ENCODE peak calls at places on chromosomes 6 and 20, in eight cellular contexts. One of them, this sample, is unnamed.

GRCh38 chr6:14707971-14708465 is 537.9 kb upstream of the JARID2 start:
- DNase-seq in stimulated activated CD4-positive, alpha-beta T cell treated with anti-CD3 and anti-CD28 coated beads, Interleukin-4, amount 100 ng/mL, for 24 hours: no peak
- DNase-seq in ELR: no peak
- DNase-seq in anterior cingulate cortex: no peak
- DNase-seq in MV-4-11: no peak
- DNase-seq in HCT116: no peak
- DNase-seq in MM.1S: no peak
- DNase-seq in iris pigment epithelial cell: no peak
- DNase-seq in this sample: no peak

GRCh38 chr6:65117854-65118409 is 589.1 kb downstream of the EYS start:
- DNase-seq in MV-4-11: no peak
- DNase-seq in anterior cingulate cortex: no peak
- DNase-seq in MM.1S: no peak
- DNase-seq in HCT116: no peak
- DNase-seq in iris pigment epithelial cell: no peak
- DNase-seq in stimulated activated CD4-positive, alpha-beta T cell treated with anti-CD3 and anti-CD28 coated beads, Interleukin-4, amount 100 ng/mL, for 24 hours: no peak
- DNase-seq in ELR: no peak
- DNase-seq in this sample: no peak

GRCh38 chr6:117138407-117138806 is 127.0 kb upstream of the VGLL2 start:
- DNase-seq in iris pigment epithelial cell: no peak
- DNase-seq in anterior cingulate cortex: no peak
- DNase-seq in HCT116: no peak
- DNase-seq in MM.1S: no peak
- DNase-seq in ELR: no peak
- DNase-seq in MV-4-11: no peak
- DNase-seq in stimulated activated CD4-positive, alpha-beta T cell treated with anti-CD3 and anti-CD28 coated beads, Interleukin-4, amount 100 ng/mL, for 24 hours: no peak
- DNase-seq in this sample: no peak

GRCh38 chr6:141123084-141123483 is 1009.6 kb upstream of the GJE1 start:
- DNase-seq in ELR: no peak
- DNase-seq in anterior cingulate cortex: no peak
- DNase-seq in MV-4-11: no peak
- DNase-seq in stimulated activated CD4-positive, alpha-beta T cell treated with anti-CD3 and anti-CD28 coated beads, Interleukin-4, amount 100 ng/mL, for 24 hours: no peak
- DNase-seq in MM.1S: no peak
- DNase-seq in iris pigment epithelial cell: no peak
- DNase-seq in HCT116: no peak
- DNase-seq in this sample: no peak

GRCh38 chr6:137677714-137678113 is 183.5 kb upstream of the OLIG3 start:
- DNase-seq in iris pigment epithelial cell: peak
- DNase-seq in HCT116: no peak
- DNase-seq in anterior cingulate cortex: no peak
- DNase-seq in stimulated activated CD4-positive, alpha-beta T cell treated with anti-CD3 and anti-CD28 coated beads, Interleukin-4, amount 100 ng/mL, for 24 hours: no peak
- DNase-seq in MV-4-11: peak
- DNase-seq in ELR: no peak
- DNase-seq in MM.1S: no peak
- DNase-seq in this sample: no peak

GRCh38 chr6:111676383-111676782 is 70.7 kb upstream of the TRAF3IP2 start:
- DNase-seq in HCT116: no peak
- DNase-seq in stimulated activated CD4-positive, alpha-beta T cell treated with anti-CD3 and anti-CD28 coated beads, Interleukin-4, amount 100 ng/mL, for 24 hours: no peak
- DNase-seq in ELR: no peak
- DNase-seq in iris pigment epithelial cell: no peak
- DNase-seq in MM.1S: no peak
- DNase-seq in MV-4-11: no peak
- DNase-seq in anterior cingulate cortex: no peak
- DNase-seq in this sample: no peak

GRCh38 chr20:62583424-62583920 is 58.8 kb upstream of the SLCO4A1 start:
- DNase-seq in anterior cingulate cortex: peak
- DNase-seq in MV-4-11: no peak
- DNase-seq in stimulated activated CD4-positive, alpha-beta T cell treated with anti-CD3 and anti-CD28 coated beads, Interleukin-4, amount 100 ng/mL, for 24 hours: no peak
- DNase-seq in ELR: peak
- DNase-seq in MM.1S: no peak
- DNase-seq in iris pigment epithelial cell: no peak
- DNase-seq in HCT116: no peak
- DNase-seq in this sample: no peak

GRCh38 chr6:134607411-134607810 is 289.5 kb upstream of the SGK1 start:
- DNase-seq in MM.1S: no peak
- DNase-seq in anterior cingulate cortex: no peak
- DNase-seq in iris pigment epithelial cell: no peak
- DNase-seq in stimulated activated CD4-positive, alpha-beta T cell treated with anti-CD3 and anti-CD28 coated beads, Interleukin-4, amount 100 ng/mL, for 24 hours: no peak
- DNase-seq in MV-4-11: no peak
- DNase-seq in HCT116: no peak
- DNase-seq in ELR: no peak
- DNase-seq in this sample: peak

GRCh38 chr20:1160991-1161390 is 23.8 kb downstream of the TMEM74B start:
- DNase-seq in anterior cingulate cortex: no peak
- DNase-seq in stimulated activated CD4-positive, alpha-beta T cell treated with anti-CD3 and anti-CD28 coated beads, Interleukin-4, amount 100 ng/mL, for 24 hours: no peak
- DNase-seq in MM.1S: no peak
- DNase-seq in HCT116: no peak
- DNase-seq in MV-4-11: no peak
- DNase-seq in ELR: no peak
- DNase-seq in iris pigment epithelial cell: no peak
- DNase-seq in this sample: no peak

GRCh38 chr6:105941616-105942412 is 144.3 kb upstream of the PRDM1 start:
- DNase-seq in anterior cingulate cortex: no peak
- DNase-seq in HCT116: no peak
- DNase-seq in MV-4-11: no peak
- DNase-seq in MM.1S: no peak
- DNase-seq in ELR: peak
- DNase-seq in stimulated activated CD4-positive, alpha-beta T cell treated with anti-CD3 and anti-CD28 coated beads, Interleukin-4, amount 100 ng/mL, for 24 hours: no peak
- DNase-seq in iris pigment epithelial cell: peak
- DNase-seq in this sample: no peak

GRCh38 chr6:44430322-44430721 is 42.8 kb downstream of the CDC5L start:
- DNase-seq in stimulated activated CD4-positive, alpha-beta T cell treated with anti-CD3 and anti-CD28 coated beads, Interleukin-4, amount 100 ng/mL, for 24 hours: no peak
- DNase-seq in ELR: peak
- DNase-seq in MV-4-11: no peak
- DNase-seq in HCT116: no peak
- DNase-seq in iris pigment epithelial cell: peak
- DNase-seq in anterior cingulate cortex: no peak
- DNase-seq in MM.1S: no peak
- DNase-seq in this sample: no peak

GRCh38 chr20:6533828-6534388 is 233.6 kb upstream of the BMP2 start:
- DNase-seq in anterior cingulate cortex: no peak
- DNase-seq in MV-4-11: no peak
- DNase-seq in HCT116: no peak
- DNase-seq in stimulated activated CD4-positive, alpha-beta T cell treated with anti-CD3 and anti-CD28 coated beads, Interleukin-4, amount 100 ng/mL, for 24 hours: no peak
- DNase-seq in MM.1S: no peak
- DNase-seq in ELR: peak
- DNase-seq in iris pigment epithelial cell: peak
- DNase-seq in this sample: no peak

GRCh38 chr6:16873698-16874097 is 112.4 kb upstream of the ATXN1 start:
- DNase-seq in HCT116: no peak
- DNase-seq in stimulated activated CD4-positive, alpha-beta T cell treated with anti-CD3 and anti-CD28 coated beads, Interleukin-4, amount 100 ng/mL, for 24 hours: no peak
- DNase-seq in iris pigment epithelial cell: no peak
- DNase-seq in anterior cingulate cortex: no peak
- DNase-seq in MV-4-11: no peak
- DNase-seq in ELR: no peak
- DNase-seq in MM.1S: no peak
- DNase-seq in this sample: no peak

GRCh38 chr20:20368414-20369352 is 779 bp downstream of the INSM1 start:
- DNase-seq in HCT116: no peak
- DNase-seq in ELR: no peak
- DNase-seq in anterior cingulate cortex: no peak
- DNase-seq in MM.1S: peak
- DNase-seq in stimulated activated CD4-positive, alpha-beta T cell treated with anti-CD3 and anti-CD28 coated beads, Interleukin-4, amount 100 ng/mL, for 24 hours: no peak
- DNase-seq in iris pigment epithelial cell: no peak
- DNase-seq in MV-4-11: no peak
- DNase-seq in this sample: no peak

GRCh38 chr20:21125072-21125848 is 622 bp upstream of the KIZ start:
- DNase-seq in HCT116: peak
- DNase-seq in MV-4-11: no peak
- DNase-seq in ELR: peak
- DNase-seq in anterior cingulate cortex: no peak
- DNase-seq in iris pigment epithelial cell: peak
- DNase-seq in MM.1S: no peak
- DNase-seq in stimulated activated CD4-positive, alpha-beta T cell treated with anti-CD3 and anti-CD28 coated beads, Interleukin-4, amount 100 ng/mL, for 24 hours: no peak
- DNase-seq in this sample: peak

GRCh38 chr6:125124250-125124777 is 29.3 kb upstream of the TPD52L1 start:
- DNase-seq in MV-4-11: no peak
- DNase-seq in HCT116: peak
- DNase-seq in anterior cingulate cortex: no peak
- DNase-seq in MM.1S: no peak
- DNase-seq in stimulated activated CD4-positive, alpha-beta T cell treated with anti-CD3 and anti-CD28 coated beads, Interleukin-4, amount 100 ng/mL, for 24 hours: no peak
- DNase-seq in iris pigment epithelial cell: no peak
- DNase-seq in ELR: peak
- DNase-seq in this sample: peak

GRCh38 chr6:139591075-139591474 is 216.6 kb upstream of the CITED2 start:
- DNase-seq in MM.1S: no peak
- DNase-seq in MV-4-11: no peak
- DNase-seq in ELR: no peak
- DNase-seq in stimulated activated CD4-positive, alpha-beta T cell treated with anti-CD3 and anti-CD28 coated beads, Interleukin-4, amount 100 ng/mL, for 24 hours: no peak
- DNase-seq in HCT116: no peak
- DNase-seq in iris pigment epithelial cell: no peak
- DNase-seq in anterior cingulate cortex: no peak
- DNase-seq in this sample: no peak

GRCh38 chr6:156953478-156954146 is 176.4 kb downstream of the ARID1B start:
- DNase-seq in stimulated activated CD4-positive, alpha-beta T cell treated with anti-CD3 and anti-CD28 coated beads, Interleukin-4, amount 100 ng/mL, for 24 hours: peak
- DNase-seq in iris pigment epithelial cell: peak
- DNase-seq in MV-4-11: peak
- DNase-seq in HCT116: peak
- DNase-seq in ELR: peak
- DNase-seq in anterior cingulate cortex: no peak
- DNase-seq in MM.1S: no peak
- DNase-seq in this sample: peak

GRCh38 chr20:3681931-3682820 is at the start of gene ADAM33:
- DNase-seq in MM.1S: no peak
- DNase-seq in stimulated activated CD4-positive, alpha-beta T cell treated with anti-CD3 and anti-CD28 coated beads, Interleukin-4, amount 100 ng/mL, for 24 hours: no peak
- DNase-seq in anterior cingulate cortex: no peak
- DNase-seq in ELR: peak
- DNase-seq in HCT116: no peak
- DNase-seq in iris pigment epithelial cell: no peak
- DNase-seq in MV-4-11: no peak
- DNase-seq in this sample: no peak

GRCh38 chr20:50558483-50558925 is 48.3 kb downstream of the PTPN1 start:
- DNase-seq in MM.1S: no peak
- DNase-seq in anterior cingulate cortex: no peak
- DNase-seq in MV-4-11: no peak
- DNase-seq in HCT116: peak
- DNase-seq in iris pigment epithelial cell: peak
- DNase-seq in stimulated activated CD4-positive, alpha-beta T cell treated with anti-CD3 and anti-CD28 coated beads, Interleukin-4, amount 100 ng/mL, for 24 hours: no peak
- DNase-seq in ELR: peak
- DNase-seq in this sample: peak

GRCh38 chr6:161436106-161436876 is 162.4 kb upstream of the AGPAT4 start:
- DNase-seq in MM.1S: no peak
- DNase-seq in ELR: peak
- DNase-seq in stimulated activated CD4-positive, alpha-beta T cell treated with anti-CD3 and anti-CD28 coated beads, Interleukin-4, amount 100 ng/mL, for 24 hours: no peak
- DNase-seq in iris pigment epithelial cell: no peak
- DNase-seq in HCT116: no peak
- DNase-seq in MV-4-11: no peak
- DNase-seq in anterior cingulate cortex: no peak
- DNase-seq in this sample: no peak

GRCh38 chr6:126170875-126171489 is 168.9 kb upstream of the CENPW start:
- DNase-seq in HCT116: no peak
- DNase-seq in MV-4-11: peak
- DNase-seq in ELR: peak
- DNase-seq in MM.1S: peak
- DNase-seq in iris pigment epithelial cell: peak
- DNase-seq in stimulated activated CD4-positive, alpha-beta T cell treated with anti-CD3 and anti-CD28 coated beads, Interleukin-4, amount 100 ng/mL, for 24 hours: no peak
- DNase-seq in anterior cingulate cortex: no peak
- DNase-seq in this sample: no peak

GRCh38 chr20:32663704-32664351 is 9.9 kb downstream of the C20orf203 start:
- DNase-seq in MM.1S: no peak
- DNase-seq in stimulated activated CD4-positive, alpha-beta T cell treated with anti-CD3 and anti-CD28 coated beads, Interleukin-4, amount 100 ng/mL, for 24 hours: no peak
- DNase-seq in ELR: no peak
- DNase-seq in anterior cingulate cortex: no peak
- DNase-seq in MV-4-11: no peak
- DNase-seq in iris pigment epithelial cell: no peak
- DNase-seq in HCT116: no peak
- DNase-seq in this sample: no peak

GRCh38 chr20:62741191-62741676 is 32.6 kb downstream of the NTSR1 start:
- DNase-seq in MV-4-11: no peak
- DNase-seq in MM.1S: no peak
- DNase-seq in stimulated activated CD4-positive, alpha-beta T cell treated with anti-CD3 and anti-CD28 coated beads, Interleukin-4, amount 100 ng/mL, for 24 hours: no peak
- DNase-seq in anterior cingulate cortex: no peak
- DNase-seq in iris pigment epithelial cell: no peak
- DNase-seq in HCT116: no peak
- DNase-seq in ELR: peak
- DNase-seq in this sample: no peak

GRCh38 chr20:35468671-35469334 is 13.4 kb downstream of the CEP250 start:
- DNase-seq in anterior cingulate cortex: no peak
- DNase-seq in ELR: no peak
- DNase-seq in stimulated activated CD4-positive, alpha-beta T cell treated with anti-CD3 and anti-CD28 coated beads, Interleukin-4, amount 100 ng/mL, for 24 hours: no peak
- DNase-seq in HCT116: no peak
- DNase-seq in MV-4-11: no peak
- DNase-seq in MM.1S: no peak
- DNase-seq in iris pigment epithelial cell: peak
- DNase-seq in this sample: peak

GRCh38 chr6:145903356-145904102 is 60.6 kb downstream of the SHPRH start:
- DNase-seq in HCT116: no peak
- DNase-seq in stimulated activated CD4-positive, alpha-beta T cell treated with anti-CD3 and anti-CD28 coated beads, Interleukin-4, amount 100 ng/mL, for 24 hours: no peak
- DNase-seq in ELR: no peak
- DNase-seq in anterior cingulate cortex: no peak
- DNase-seq in MV-4-11: no peak
- DNase-seq in MM.1S: no peak
- DNase-seq in iris pigment epithelial cell: peak
- DNase-seq in this sample: no peak

GRCh38 chr6:162271922-162272321 is 455.6 kb downstream of the PRKN start:
- DNase-seq in MV-4-11: no peak
- DNase-seq in MM.1S: no peak
- DNase-seq in iris pigment epithelial cell: no peak
- DNase-seq in stimulated activated CD4-positive, alpha-beta T cell treated with anti-CD3 and anti-CD28 coated beads, Interleukin-4, amount 100 ng/mL, for 24 hours: no peak
- DNase-seq in anterior cingulate cortex: no peak
- DNase-seq in HCT116: no peak
- DNase-seq in ELR: no peak
- DNase-seq in this sample: no peak

GRCh38 chr6:134622382-134623173 is 304.7 kb upstream of the SGK1 start:
- DNase-seq in MV-4-11: no peak
- DNase-seq in ELR: no peak
- DNase-seq in anterior cingulate cortex: no peak
- DNase-seq in iris pigment epithelial cell: no peak
- DNase-seq in HCT116: no peak
- DNase-seq in stimulated activated CD4-positive, alpha-beta T cell treated with anti-CD3 and anti-CD28 coated beads, Interleukin-4, amount 100 ng/mL, for 24 hours: no peak
- DNase-seq in MM.1S: no peak
- DNase-seq in this sample: no peak

GRCh38 chr6:130843575-130844320 is 16.5 kb downstream of the SMLR1 start:
- DNase-seq in MV-4-11: peak
- DNase-seq in stimulated activated CD4-positive, alpha-beta T cell treated with anti-CD3 and anti-CD28 coated beads, Interleukin-4, amount 100 ng/mL, for 24 hours: peak
- DNase-seq in MM.1S: peak
- DNase-seq in anterior cingulate cortex: no peak
- DNase-seq in iris pigment epithelial cell: peak
- DNase-seq in ELR: peak
- DNase-seq in HCT116: peak
- DNase-seq in this sample: no peak

GRCh38 chr20:37564016-37564387 is 36.3 kb upstream of the BLCAP start:
- DNase-seq in stimulated activated CD4-positive, alpha-beta T cell treated with anti-CD3 and anti-CD28 coated beads, Interleukin-4, amount 100 ng/mL, for 24 hours: no peak
- DNase-seq in anterior cingulate cortex: no peak
- DNase-seq in MM.1S: no peak
- DNase-seq in ELR: no peak
- DNase-seq in HCT116: no peak
- DNase-seq in iris pigment epithelial cell: no peak
- DNase-seq in MV-4-11: no peak
- DNase-seq in this sample: no peak

GRCh38 chr6:100001915-100002388 is 7.9 kb upstream of the MCHR2 start:
- DNase-seq in iris pigment epithelial cell: peak
- DNase-seq in ELR: peak
- DNase-seq in stimulated activated CD4-positive, alpha-beta T cell treated with anti-CD3 and anti-CD28 coated beads, Interleukin-4, amount 100 ng/mL, for 24 hours: peak
- DNase-seq in HCT116: peak
- DNase-seq in MM.1S: peak
- DNase-seq in anterior cingulate cortex: no peak
- DNase-seq in MV-4-11: peak
- DNase-seq in this sample: peak

This sample was measured in PC-9.